ENCODE peak calls at places on chromosomes 13 and 19, in eight cellular contexts. H is IMR-90, V is fibroblast of lung, S is neuronal stem cell, W is mesenchymal stem cell, R is MM.1S, D is neural progenitor cell, G is Karpas-422. J is an unnamed sample.

GRCh38 chr13:50672025-50672424 is 171.5 kb downstream of the DLEU7 start:
- DNase-seq in H (no peak), V (no peak), S (no peak), W (no peak), R (no peak), D (no peak), G (no peak), J (peak; percentile 44)

GRCh38 chr13:20547479-20547908 is 19.5 kb upstream of the IFT88 start:
- DNase-seq in H (no peak), V (no peak), S (no peak), W (no peak), R (no peak), D (no peak), G (no peak), J (no peak)

GRCh38 chr13:23578411-23579071 is 8.3 kb downstream of the TNFRSF19 start:
- DNase-seq in H (peak; percentile 69), V (peak; percentile 76), S (no peak), W (peak; percentile 61), R (peak; percentile 67), D (peak; percentile 82), G (no peak), J (peak; percentile 72)

GRCh38 chr13:49300716-49301589 is 53.2 kb downstream of the CDADC1 start:
- DNase-seq in H (peak; percentile 76), V (peak; percentile 84), S (peak; percentile 52), W (peak; percentile 79), R (peak; percentile 66), D (peak; percentile 73), G (peak; percentile 93), J (peak; percentile 63)

GRCh38 chr13:110485604-110486003 is 75.9 kb downstream of the RAB20 start:
- DNase-seq in H (no peak), V (no peak), S (peak; percentile 56), W (peak; percentile 43), R (no peak), D (peak; percentile 83), G (no peak), J (no peak)

GRCh38 chr19:30085394-30085793 is 143.4 kb downstream of the URI1 start:
- DNase-seq in H (no peak), V (no peak), S (no peak), W (no peak), R (no peak), D (peak; percentile 47), G (peak; percentile 59), J (no peak)

GRCh38 chr19:8392017-8392591 is 1.9 kb downstream of the RAB11B start:
- DNase-seq in H (no peak), V (peak; percentile 43), S (no peak), W (peak; percentile 63), R (no peak), D (no peak), G (no peak), J (no peak)

GRCh38 chr19:33758541-33759013 is 38.1 kb upstream of the KCTD15 start:
- DNase-seq in H (peak; percentile 5), V (no peak), S (no peak), W (no peak), R (peak; percentile 90), D (no peak), G (no peak), J (no peak)

GRCh38 chr13:39047560-39047959 is 9.3 kb downstream of the NHLRC3 start:
- DNase-seq in H (no peak), V (no peak), S (no peak), W (no peak), R (no peak), D (peak; percentile 42), G (no peak), J (peak; percentile 35)

GRCh38 chr19:52665047-52665446 is 26.9 kb upstream of the ZNF83 start:
- DNase-seq in H (no peak), V (no peak), S (no peak), W (no peak), R (no peak), D (no peak), G (no peak), J (peak; percentile 2)

GRCh38 chr19:41174297-41174928 is 18.6 kb upstream of the CYP2S1 start:
- DNase-seq in H (no peak), V (no peak), S (no peak), W (no peak), R (no peak), D (no peak), G (no peak), J (no peak)

GRCh38 chr13:33258437-33259193 is 26.9 kb downstream of the STARD13 start:
- DNase-seq in H (peak; percentile 63), V (peak; percentile 83), S (no peak), W (peak; percentile 78), R (no peak), D (no peak), G (no peak), J (no peak)

GRCh38 chr13:79245937-79246574 is 160.0 kb downstream of the RBM26 start:
- DNase-seq in H (no peak), V (no peak), S (no peak), W (no peak), R (peak; percentile 65), D (no peak), G (no peak), J (no peak)

GRCh38 chr19:35895911-35896642 is 4.3 kb downstream of the NFKBID start:
- DNase-seq in H (no peak), V (no peak), S (no peak), W (no peak), R (no peak), D (no peak), G (peak; percentile 34), J (no peak)

GRCh38 chr19:4013886-4014540 is 6.5 kb downstream of the PIAS4 start:
- DNase-seq in H (no peak), V (no peak), S (no peak), W (no peak), R (no peak), D (no peak), G (no peak), J (no peak)

GRCh38 chr19:4016486-4016885 is 8.9 kb downstream of the PIAS4 start:
- DNase-seq in H (no peak), V (no peak), S (no peak), W (no peak), R (no peak), D (no peak), G (no peak), J (no peak)

GRCh38 chr19:4014541-4015491 is 7.3 kb downstream of the PIAS4 start:
- DNase-seq in H (no peak), V (no peak), S (no peak), W (no peak), R (no peak), D (peak; percentile 10), G (peak; percentile 58), J (no peak)

GRCh38 chr19:4016903-4017638 is 9.5 kb downstream of the PIAS4 start:
- DNase-seq in H (no peak), V (no peak), S (no peak), W (no peak), R (no peak), D (no peak), G (no peak), J (no peak)

DNA sequence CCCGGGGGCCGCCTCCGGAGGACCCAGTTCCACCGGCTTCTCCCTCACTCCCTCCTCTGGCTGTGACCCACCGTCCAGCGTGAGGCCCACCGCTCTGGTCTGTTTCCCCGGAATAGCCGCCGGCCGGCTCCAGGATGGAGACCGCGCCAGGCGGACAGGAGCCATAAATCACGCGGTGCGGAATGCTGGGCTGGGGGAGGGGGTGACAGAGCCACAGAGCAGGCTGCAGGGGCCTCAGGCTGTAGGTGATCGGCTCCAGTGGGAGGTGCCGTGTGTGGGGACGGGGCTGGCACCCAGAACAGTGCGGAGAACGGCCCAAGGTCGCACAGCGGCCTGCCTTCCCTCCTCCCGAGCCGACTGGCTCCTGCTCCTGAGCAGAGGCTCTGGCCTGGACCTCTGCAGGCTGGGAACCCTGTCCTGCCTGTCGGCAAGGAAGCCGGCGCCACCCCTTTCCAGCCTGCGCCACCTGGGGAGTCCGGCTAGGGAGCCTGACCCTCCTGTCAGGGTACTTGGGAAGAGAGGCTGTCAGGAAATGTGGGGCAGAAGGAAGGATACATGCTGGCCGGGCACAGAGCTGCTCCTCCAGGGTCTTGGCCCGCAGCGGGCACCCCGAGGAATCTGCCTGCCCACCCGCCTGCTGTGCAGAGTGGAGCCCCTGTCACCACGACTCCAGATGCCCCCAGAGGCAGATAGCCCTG is 8.3 kb downstream of the PIAS4 start:
- DNase-seq in H (no peak), V (no peak), S (no peak), W (peak; percentile 30), R (no peak), D (no peak), G (no peak), J (no peak)
- H3K36me3 ChIP-seq in H (peaks cover 47% of the 10 kb centered on the region), V (peaks cover 26% of the 10 kb centered on the region), S (peaks cover 38% of the 10 kb centered on the region), W (peaks cover 38% of the 10 kb centered on the region), R (no peaks in the 10 kb centered on the region), D (no peaks in the 10 kb centered on the region), G (no peaks in the 10 kb centered on the region), J (no peaks in the 10 kb centered on the region)

DNA sequence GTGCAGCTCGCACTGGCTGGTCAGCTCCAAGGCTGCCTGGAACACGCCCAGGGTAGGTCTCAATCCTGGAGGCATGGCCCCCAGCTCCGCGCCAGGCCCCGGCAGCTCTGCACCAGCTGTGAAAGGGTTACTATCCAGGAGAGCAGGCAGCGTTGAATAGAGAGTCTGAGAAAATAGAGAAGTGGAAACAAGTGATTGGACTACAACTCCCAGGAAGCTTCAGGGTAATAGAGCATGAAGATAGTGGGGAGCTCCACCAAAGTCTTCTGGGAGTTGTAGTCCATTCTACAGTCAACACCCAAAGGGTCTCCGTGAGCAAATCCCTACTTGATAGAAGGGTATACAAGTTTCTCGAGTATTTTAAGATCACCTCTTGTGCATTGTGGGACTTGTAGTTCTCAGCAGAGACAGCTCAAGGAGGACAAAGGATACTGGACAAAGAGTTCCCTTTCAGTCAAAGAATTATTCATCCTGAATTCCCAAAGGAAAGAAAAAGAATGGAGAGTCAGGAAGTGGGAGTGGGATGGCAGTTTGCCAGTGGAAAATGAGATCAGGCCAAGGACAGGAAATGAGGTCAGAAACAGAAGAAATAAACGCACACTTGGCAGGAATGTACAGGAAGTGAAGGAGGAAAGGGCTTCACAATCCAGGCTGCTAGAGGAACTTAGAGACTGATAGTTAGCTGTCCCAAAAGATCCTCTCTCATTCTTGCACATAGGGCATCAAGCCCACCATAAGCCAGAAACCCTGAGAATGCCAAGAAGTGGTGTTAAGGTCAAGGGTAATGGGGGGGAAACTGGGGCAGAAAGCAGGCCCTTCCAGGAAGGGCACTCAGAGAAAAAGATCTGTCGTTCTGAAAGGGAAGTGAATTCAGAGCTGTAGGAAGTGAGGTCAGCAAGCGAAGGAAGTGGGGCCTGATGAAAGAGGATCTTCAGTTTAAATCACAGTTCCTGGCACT is 5.5 kb upstream of the MAMSTR start:
- DNase-seq in H (peak; percentile 93), V (peak; percentile 93), S (no peak), W (peak; percentile 97), R (peak; percentile 45), D (peak; percentile 79), G (peak; percentile 84), J (peak; percentile 50)
- H2AFZ ChIP-seq in H (peak overlapping the region; percentile 93), V (peak overlapping the region; percentile 94), S (peak overlapping the region; percentile 80), W (peak overlapping the region; percentile 59), R (no peak overlapping the region), D (peak overlapping the region; percentile 28), G (peak overlapping the region; percentile 66), J (peak overlapping the region; percentile 25)

GRCh38 chr13:77919351-77920294 is 992 bp upstream of the EDNRB start:
- DNase-seq in H (peak; percentile 15), V (peak; percentile 27), S (peak; percentile 18), W (peak; percentile 61), R (no peak), D (peak; percentile 69), G (no peak), J (no peak)
- H3K36me3 ChIP-seq in H (no peaks in the 10 kb centered on the region), V (no peaks in the 10 kb centered on the region), S (no peaks in the 10 kb centered on the region), W (no peaks in the 10 kb centered on the region), R (no peaks in the 10 kb centered on the region), D (no peaks in the 10 kb centered on the region), G (no peaks in the 10 kb centered on the region), J (no peaks in the 10 kb centered on the region)

DNA sequence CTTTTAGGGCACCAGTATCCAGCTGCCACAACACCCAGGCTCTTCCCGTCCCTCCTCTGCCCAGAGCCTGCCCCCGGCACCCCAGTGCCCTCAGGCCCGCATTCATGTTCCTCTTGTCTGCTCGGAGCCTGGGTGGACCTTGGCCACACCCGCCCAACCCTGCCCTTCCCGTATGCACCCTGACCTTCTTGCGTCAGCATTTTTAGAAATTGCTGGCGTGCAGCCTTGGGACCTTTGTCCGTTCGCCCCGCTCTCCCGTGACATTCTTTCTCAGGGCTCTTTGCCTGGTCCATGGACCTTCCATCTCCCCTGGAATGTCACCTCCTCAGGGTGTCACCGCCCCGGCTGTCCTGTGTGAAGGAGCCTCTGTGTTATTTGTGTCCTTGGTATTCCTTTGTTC is 7.6 kb downstream of the NUCB1 start:
- DNase-seq in H (no peak), V (no peak), S (no peak), W (no peak), R (no peak), D (no peak), G (no peak), J (no peak)
- H2AFZ ChIP-seq in H (no peak overlapping the region), V (no peak overlapping the region), S (no peak overlapping the region), W (no peak overlapping the region), R (no peak overlapping the region), D (no peak overlapping the region), G (no peak overlapping the region), J (no peak overlapping the region)

J was measured in PC-3.